ENCODE peak calls at places on chromosomes 11 and 22, in seven cellular contexts. U, K, P, Y, J, D and E are unnamed samples.

GRCh38 chr11:113189909-113190667 is 124.3 kb upstream of the TTC12 start:
- DNase-seq in U (peak), K (no peak), P (no peak), Y (no peak), J (peak), D (peak), E (no peak)

GRCh38 chr22:20009018-20009482 is 7.6 kb downstream of the ARVCF start:
- DNase-seq in U (no peak), K (no peak), P (no peak), Y (no peak), J (no peak), D (no peak), E (no peak)

GRCh38 chr11:120244476-120244875 is 4.5 kb downstream of the POU2F3 start:
- DNase-seq in U (no peak), K (no peak), P (peak), Y (no peak), J (no peak), D (peak), E (no peak)

GRCh38 chr22:36595154-36595553 is 66.2 kb upstream of the EIF3D start:
- DNase-seq in U (no peak), K (no peak), P (no peak), Y (no peak), J (no peak), D (no peak), E (no peak)

GRCh38 chr11:13277719-13278619 is at the start of gene BMAL1:
- DNase-seq in U (no peak), K (peak), P (no peak), Y (peak), J (no peak), D (peak), E (no peak)

GRCh38 chr22:50498322-50498861 is 9.1 kb downstream of the LMF2 start:
- DNase-seq in U (peak), K (peak), P (peak), Y (peak), J (no peak), D (peak), E (peak)

GRCh38 chr11:70834984-70835560 is 417.3 kb downstream of the SHANK2 start:
- DNase-seq in U (no peak), K (no peak), P (no peak), Y (no peak), J (no peak), D (no peak), E (no peak)

GRCh38 chr22:50012201-50013181 is at the start of gene IL17REL:
- DNase-seq in U (peak), K (no peak), P (peak), Y (no peak), J (no peak), D (peak), E (no peak)

GRCh38 chr11:8763070-8763469 is 80.5 kb downstream of the RPL27A start:
- DNase-seq in U (no peak), K (no peak), P (no peak), Y (no peak), J (no peak), D (no peak), E (no peak)

GRCh38 chr11:36391062-36391461 is 95.0 kb downstream of the PRR5L start:
- DNase-seq in U (no peak), K (no peak), P (no peak), Y (no peak), J (no peak), D (no peak), E (peak)

GRCh38 chr11:73141309-73142127 is 600 bp downstream of the FCHSD2 start:
- DNase-seq in U (peak), K (peak), P (peak), Y (peak), J (no peak), D (peak), E (peak)

GRCh38 chr22:17781319-17782031 is 7.2 kb upstream of the BID start:
- DNase-seq in U (peak), K (no peak), P (peak), Y (no peak), J (peak), D (peak), E (peak)

GRCh38 chr11:95295382-95295781 is 64.4 kb upstream of the SESN3 start:
- DNase-seq in U (no peak), K (no peak), P (no peak), Y (no peak), J (no peak), D (no peak), E (no peak)

GRCh38 chr11:115333106-115333505 is 171.1 kb downstream of the CADM1 start:
- DNase-seq in U (no peak), K (no peak), P (peak), Y (peak), J (peak), D (no peak), E (no peak)

GRCh38 chr22:45083659-45084305 is 74.0 kb upstream of the PHF21B start:
- DNase-seq in U (no peak), K (no peak), P (peak), Y (no peak), J (peak), D (peak), E (no peak)

GRCh38 chr11:15158351-15159015 is 43.8 kb downstream of the INSC start:
- DNase-seq in U (no peak), K (no peak), P (peak), Y (no peak), J (no peak), D (peak), E (no peak)

GRCh38 chr11:115504279-115505158 is at the start of gene CADM1:
- DNase-seq in U (peak), K (peak), P (peak), Y (peak), J (peak), D (peak), E (peak)

GRCh38 chr11:90363739-90364138 is 140.9 kb upstream of the CHORDC1 start:
- DNase-seq in U (no peak), K (no peak), P (no peak), Y (no peak), J (no peak), D (no peak), E (no peak)

GRCh38 chr11:61328351-61328750 is 4.6 kb downstream of the DDB1 start:
- DNase-seq in U (no peak), K (no peak), P (no peak), Y (no peak), J (no peak), D (no peak), E (no peak)

GRCh38 chr11:133892584-133893380 is 47.5 kb upstream of the SPATA19 start:
- DNase-seq in U (no peak), K (no peak), P (no peak), Y (no peak), J (no peak), D (no peak), E (no peak)

GRCh38 chr11:57288771-57289579 is 35.8 kb downstream of the TNKS1BP1 start:
- DNase-seq in U (no peak), K (no peak), P (peak), Y (peak), J (peak), D (peak), E (no peak)

GRCh38 chr22:49667236-49667635 is 160.4 kb downstream of the BRD1 start:
- DNase-seq in U (no peak), K (peak), P (no peak), Y (no peak), J (no peak), D (peak), E (no peak)

GRCh38 chr11:72573380-72573949 is 100.8 kb downstream of the PDE2A start:
- DNase-seq in U (peak), K (no peak), P (peak), Y (peak), J (no peak), D (peak), E (peak)

GRCh38 chr11:112694813-112695212 is 266.4 kb upstream of the NCAM1 start:
- DNase-seq in U (no peak), K (no peak), P (no peak), Y (peak), J (no peak), D (peak), E (no peak)

GRCh38 chr11:1948389-1948788 is 1.3 kb downstream of the MRPL23 start:
- DNase-seq in U (no peak), K (peak), P (no peak), Y (no peak), J (no peak), D (no peak), E (no peak)

GRCh38 chr22:22168190-22168940 is 76.2 kb upstream of the VPREB1 start:
- DNase-seq in U (peak), K (no peak), P (peak), Y (peak), J (peak), D (peak), E (peak)

GRCh38 chr11:70788247-70789022 is 390.1 kb downstream of the CTTN start:
- DNase-seq in U (peak), K (no peak), P (peak), Y (no peak), J (peak), D (peak), E (no peak)

GRCh38 chr11:50333861-50334260 is 301.2 kb downstream of the OR4C45 start:
- DNase-seq in U (no peak), K (no peak), P (no peak), Y (no peak), J (no peak), D (no peak), E (no peak)

GRCh38 chr22:37256075-37256726 is 12.1 kb upstream of the RAC2 start:
- DNase-seq in U (no peak), K (peak), P (no peak), Y (no peak), J (no peak), D (no peak), E (no peak)

GRCh38 chr11:61142424-61142823 is 18.8 kb downstream of the VPS37C start:
- DNase-seq in U (no peak), K (no peak), P (peak), Y (no peak), J (no peak), D (no peak), E (no peak)

DNA sequence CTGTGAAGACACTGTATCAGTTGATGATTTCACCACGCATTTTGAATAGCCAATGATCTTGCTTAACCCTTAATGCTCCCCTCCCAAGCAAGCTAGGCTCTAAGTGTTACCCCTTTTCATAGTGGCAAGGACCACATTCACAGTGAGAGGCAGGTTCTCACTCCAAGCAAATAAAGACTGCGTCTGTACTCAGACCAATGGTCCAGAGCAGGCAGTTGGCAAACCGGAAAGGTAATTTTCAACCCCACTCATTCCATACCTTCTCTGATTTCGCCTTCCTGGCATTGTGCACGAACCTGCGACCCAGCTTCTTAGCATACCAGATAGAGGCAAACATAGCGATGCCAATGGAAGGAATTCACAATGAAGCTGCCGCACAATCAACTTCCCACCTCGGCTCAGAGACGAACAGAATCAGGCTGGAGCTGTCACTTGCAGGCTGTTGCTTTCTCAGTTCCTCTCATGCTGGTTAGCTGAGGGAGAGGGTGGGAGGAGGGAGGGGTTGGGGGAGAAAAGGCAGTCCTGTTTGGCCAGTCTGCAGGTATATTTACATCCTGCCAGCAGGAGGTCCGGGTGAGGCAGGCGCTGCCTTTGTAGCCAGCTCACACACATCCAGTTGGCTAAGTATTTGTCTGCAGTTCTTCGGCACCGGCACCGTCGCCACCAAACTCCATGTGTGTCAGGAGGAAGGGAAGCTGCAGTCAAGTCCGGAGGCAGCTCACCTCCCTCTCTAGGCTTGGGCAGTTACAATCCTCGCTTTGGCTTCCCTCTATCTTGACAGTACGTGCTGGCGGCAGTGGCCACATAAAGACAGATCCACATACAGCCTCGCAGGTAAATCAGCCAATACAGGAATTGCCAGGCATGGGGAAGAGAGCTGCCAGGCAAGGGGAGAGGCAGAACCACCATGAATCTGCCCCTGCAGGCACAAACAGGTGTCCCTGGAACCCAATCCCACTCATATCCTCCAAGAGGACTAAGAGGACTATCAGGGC is 1151.3 kb upstream of the CCDC90B start:
- DNase-seq in U (no peak), K (peak), P (no peak), Y (peak), J (no peak), D (no peak), E (no peak)
- H3K4me3 ChIP-seq in U (no peak), K (no peak), P (no peak), Y (peak), J (no peak), D (peak), E (no peak)

GRCh38 chr22:38699784-38700183 is 959 bp downstream of the JOSD1 start:
- DNase-seq in U (no peak), K (no peak), P (peak), Y (no peak), J (no peak), D (peak), E (no peak)

GRCh38 chr22:38699143-38699542 is 1.6 kb downstream of the JOSD1 start:
- DNase-seq in U (no peak), K (no peak), P (no peak), Y (no peak), J (no peak), D (no peak), E (no peak)

GRCh38 chr22:38698407-38699094 is 2.2 kb downstream of the JOSD1 start:
- DNase-seq in U (no peak), K (no peak), P (no peak), Y (no peak), J (no peak), D (no peak), E (no peak)

GRCh38 chr22:38700271-38700788 is 413 bp downstream of the JOSD1 start:
- DNase-seq in U (no peak), K (peak), P (no peak), Y (peak), J (no peak), D (peak), E (no peak)

GRCh38 chr22:38700789-38701628 is at the start of gene JOSD1:
- DNase-seq in U (peak), K (peak), P (peak), Y (peak), J (peak), D (peak), E (peak)
- H3K4me3 ChIP-seq in U (peak), K (peak), P (peak), Y (peak), J (peak), D (peak), E (peak)

GRCh38 chr11:3174387-3174786 is 9.3 kb upstream of the OSBPL5 start:
- DNase-seq in U (no peak), K (no peak), P (no peak), Y (no peak), J (no peak), D (no peak), E (no peak)
- H3K4me3 ChIP-seq in U (no peak), K (no peak), P (no peak), Y (no peak), J (no peak), D (no peak), E (no peak)

DNA sequence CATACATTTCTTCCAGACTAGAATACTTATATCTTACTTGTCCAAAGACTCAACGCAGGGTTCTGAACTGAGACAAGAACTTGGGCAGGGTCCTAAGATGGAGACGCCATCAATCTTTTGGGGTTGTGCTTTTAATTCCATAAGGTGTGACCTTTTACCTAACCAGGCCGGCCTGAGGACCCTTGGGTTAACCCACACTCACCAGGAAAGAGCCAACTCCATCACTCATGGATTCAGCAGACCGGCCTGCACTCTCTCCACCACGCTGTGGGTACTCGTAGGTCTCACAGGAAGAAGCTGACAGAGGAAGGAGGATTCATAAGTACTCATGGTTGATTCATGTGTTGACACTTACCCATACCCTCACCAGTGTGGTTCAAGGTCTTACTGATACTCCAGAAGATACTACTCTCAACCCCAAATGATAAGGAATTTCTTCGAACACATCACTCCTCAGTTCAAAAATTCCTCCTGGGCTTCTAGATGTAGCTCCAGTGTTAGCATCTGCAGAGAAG is 36.2 kb downstream of the USP35 start:
- DNase-seq in U (no peak), K (no peak), P (no peak), Y (no peak), J (no peak), D (no peak), E (no peak)
- H3K4me3 ChIP-seq in U (no peak), K (no peak), P (no peak), Y (no peak), J (no peak), D (no peak), E (no peak)

GRCh38 chr11:84563356-84563755 is 1063.8 kb downstream of the DLG2 start:
- DNase-seq in U (no peak), K (no peak), P (no peak), Y (no peak), J (no peak), D (no peak), E (no peak)
- H3K4me3 ChIP-seq in U (no peak), K (no peak), P (no peak), Y (no peak), J (no peak), D (no peak), E (no peak)

GRCh38 chr11:83724704-83725114 is 438.5 kb upstream of the CCDC90B start:
- DNase-seq in U (no peak), K (peak), P (no peak), Y (peak), J (no peak), D (peak), E (no peak)
- H3K4me3 ChIP-seq in U (no peak), K (peak), P (no peak), Y (peak), J (no peak), D (no peak), E (no peak)

GRCh38 chr11:62688481-62688880 is 849 bp downstream of the LRRN4CL start:
- DNase-seq in U (no peak), K (no peak), P (no peak), Y (no peak), J (no peak), D (no peak), E (no peak)
- H3K4me3 ChIP-seq in U (no peak), K (peak), P (no peak), Y (peak), J (no peak), D (no peak), E (no peak)

DNA sequence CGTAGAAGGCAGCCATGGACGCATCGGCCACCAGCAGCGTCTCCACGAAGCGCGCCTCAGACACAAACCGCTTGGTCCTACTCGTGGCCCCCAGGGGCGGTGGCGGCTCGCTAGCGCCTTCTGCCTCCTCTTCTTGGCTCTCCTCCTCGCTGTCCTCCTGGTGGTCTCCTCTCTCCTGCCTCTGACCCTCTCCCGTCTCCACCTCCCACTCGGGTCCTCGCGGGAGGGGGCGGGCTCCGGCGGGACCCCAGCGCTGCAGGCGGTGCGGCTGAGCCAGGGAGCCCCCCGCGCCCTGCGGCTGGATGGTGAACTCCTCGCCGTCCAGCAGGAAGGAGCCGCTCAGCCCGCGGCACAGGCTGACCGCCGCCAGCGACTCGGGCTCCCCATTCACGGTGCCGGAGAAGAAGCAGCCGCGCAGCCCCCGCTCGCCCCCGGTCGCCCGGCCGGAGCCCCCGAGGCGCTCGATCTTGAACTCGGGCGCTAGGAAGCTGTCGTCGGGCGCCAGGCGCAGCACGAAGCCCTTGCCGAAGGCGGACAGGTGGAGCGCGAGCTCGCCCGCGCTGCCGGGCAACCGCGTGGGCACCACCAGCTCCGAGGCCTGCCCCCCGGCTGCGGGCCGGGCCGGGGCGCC is 713 bp downstream of the ADAMTS8 start:
- DNase-seq in U (no peak), K (peak), P (no peak), Y (peak), J (no peak), D (no peak), E (no peak)
- H3K4me3 ChIP-seq in U (no peak), K (peak), P (peak), Y (peak), J (no peak), D (no peak), E (no peak)

GRCh38 chr11:58525037-58525614 is 17.2 kb upstream of the OR5B21 start:
- DNase-seq in U (no peak), K (no peak), P (no peak), Y (no peak), J (no peak), D (peak), E (peak)

GRCh38 chr11:58530236-58530635 is 22.3 kb upstream of the OR5B21 start:
- DNase-seq in U (no peak), K (no peak), P (no peak), Y (no peak), J (no peak), D (no peak), E (peak)

GRCh38 chr11:58527429-58527828 is 19.5 kb upstream of the OR5B21 start:
- DNase-seq in U (no peak), K (no peak), P (no peak), Y (no peak), J (no peak), D (no peak), E (no peak)

GRCh38 chr11:58524232-58525036 is 16.5 kb upstream of the OR5B21 start:
- DNase-seq in U (peak), K (no peak), P (peak), Y (peak), J (peak), D (peak), E (peak)
- H3K4me3 ChIP-seq in U (no peak), K (no peak), P (peak), Y (peak), J (no peak), D (no peak), E (peak)